ENCODE peak calls at places on chromosomes 1 and 21, in four cellular contexts. A, J, Z and K are unnamed samples.

GRCh38 chr1:72830606-72831390 is 548.5 kb upstream of the NEGR1 start:
- DNase-seq in J (no peak), A (no peak), Z (no peak), K (no peak)

GRCh38 chr1:238199325-238199724 is 308.6 kb upstream of the ZP4 start:
- DNase-seq in J (no peak), Z (no peak), A (no peak), K (no peak)

GRCh38 chr1:9186976-9187375 is 47.6 kb upstream of the H6PD start:
- DNase-seq in Z (no peak), A (no peak), J (no peak), K (no peak)

GRCh38 chr1:59317780-59318179 is 20.9 kb downstream of the FGGY start:
- DNase-seq in A (no peak), J (no peak), Z (no peak), K (no peak)

GRCh38 chr1:101915597-101915996 is 81.1 kb downstream of the OLFM3 start:
- DNase-seq in A (no peak), J (no peak), Z (no peak), K (no peak)

GRCh38 chr1:166903232-166903631 is 27.2 kb upstream of the TADA1 start:
- DNase-seq in A (no peak), Z (no peak), J (peak; percentile 9), K (no peak)

GRCh38 chr1:9561429-9561828 is 22.2 kb downstream of the SLC25A33 start:
- DNase-seq in J (no peak), A (peak; percentile 56), Z (no peak), K (no peak)

GRCh38 chr21:15749868-15750174 is 20.0 kb downstream of the USP25 start:
- DNase-seq in J (no peak), Z (no peak), A (no peak), K (no peak)

GRCh38 chr1:85306236-85306635 is 29.8 kb upstream of the BCL10 start:
- DNase-seq in Z (no peak), A (no peak), J (no peak), K (no peak)

GRCh38 chr1:42172394-42173133 is 8.0 kb upstream of the GUCA2A start:
- DNase-seq in J (no peak), Z (peak; percentile 56), A (no peak), K (no peak)

GRCh38 chr1:229836324-229836723 is 210.3 kb downstream of the URB2 start:
- DNase-seq in J (no peak), Z (no peak), A (no peak), K (no peak)

GRCh38 chr1:176055398-176055797 is 151.7 kb downstream of the COP1 start:
- DNase-seq in J (no peak), A (no peak), Z (no peak), K (no peak)

GRCh38 chr21:46549650-46550049 is 55.2 kb downstream of the S100B start:
- DNase-seq in Z (no peak), A (no peak), J (no peak), K (no peak)

GRCh38 chr1:3312894-3313578 is 141.4 kb upstream of the ARHGEF16 start:
- DNase-seq in A (peak; percentile 80), Z (peak; percentile 65), J (no peak), K (peak; percentile 81)

GRCh38 chr1:226946841-226947240 is 6.7 kb downstream of the COQ8A start:
- DNase-seq in J (no peak), A (no peak), Z (no peak), K (no peak)

GRCh38 chr1:68051475-68051874 is 1.0 kb upstream of the DIRAS3 start:
- DNase-seq in Z (no peak), A (no peak), J (no peak), K (no peak)

GRCh38 chr1:95028954-95029353 is 43.8 kb downstream of the ALG14 start:
- DNase-seq in A (no peak), Z (no peak), J (no peak), K (no peak)

GRCh38 chr1:216045400-216045799 is 377.8 kb downstream of the USH2A start:
- DNase-seq in Z (no peak), A (no peak), J (no peak), K (no peak)

GRCh38 chr1:117339866-117340357 is 27.3 kb upstream of the MAN1A2 start:
- DNase-seq in Z (peak; percentile 39), J (no peak), A (peak; percentile 66), K (peak; percentile 69)

GRCh38 chr1:225835752-225836151 is 25.8 kb downstream of the EPHX1 start:
- DNase-seq in A (no peak), Z (no peak), J (no peak), K (no peak)

GRCh38 chr1:22652881-22653316 is at the start of gene C1QB:
- DNase-seq in Z (no peak), J (no peak), A (no peak), K (no peak)

GRCh38 chr21:33847586-33848251 is 67.9 kb downstream of the ATP5PO start:
- DNase-seq in A (no peak), Z (no peak), J (no peak), K (no peak)

GRCh38 chr21:39258207-39258606 is 55.2 kb downstream of the BRWD1 start:
- DNase-seq in Z (no peak), J (no peak), A (no peak), K (no peak)

GRCh38 chr1:50418600-50419109 is 4.6 kb downstream of the DMRTA2 start:
- DNase-seq in A (peak; percentile 8), Z (no peak), J (no peak), K (no peak)

GRCh38 chr1:248622491-248623106 is 12.3 kb downstream of the OR2T11 start:
- DNase-seq in Z (peak; percentile 44), J (no peak), A (peak; percentile 14), K (peak; percentile 54)

GRCh38 chr21:31873275-31873695 is 465 bp downstream of the HUNK start:
- DNase-seq in A (no peak), J (no peak), Z (no peak), K (peak; percentile 8)

GRCh38 chr1:82517586-82517985 is 716.9 kb downstream of the ADGRL2 start:
- DNase-seq in A (no peak), J (no peak), Z (no peak), K (no peak)

GRCh38 chr21:16181024-16181423 is 451.2 kb downstream of the USP25 start:
- DNase-seq in A (no peak), J (no peak), Z (no peak), K (no peak)

GRCh38 chr1:245126530-245126929 is 28.3 kb upstream of the KIF26B start:
- DNase-seq in Z (no peak), J (no peak), A (no peak), K (no peak)

DNA sequence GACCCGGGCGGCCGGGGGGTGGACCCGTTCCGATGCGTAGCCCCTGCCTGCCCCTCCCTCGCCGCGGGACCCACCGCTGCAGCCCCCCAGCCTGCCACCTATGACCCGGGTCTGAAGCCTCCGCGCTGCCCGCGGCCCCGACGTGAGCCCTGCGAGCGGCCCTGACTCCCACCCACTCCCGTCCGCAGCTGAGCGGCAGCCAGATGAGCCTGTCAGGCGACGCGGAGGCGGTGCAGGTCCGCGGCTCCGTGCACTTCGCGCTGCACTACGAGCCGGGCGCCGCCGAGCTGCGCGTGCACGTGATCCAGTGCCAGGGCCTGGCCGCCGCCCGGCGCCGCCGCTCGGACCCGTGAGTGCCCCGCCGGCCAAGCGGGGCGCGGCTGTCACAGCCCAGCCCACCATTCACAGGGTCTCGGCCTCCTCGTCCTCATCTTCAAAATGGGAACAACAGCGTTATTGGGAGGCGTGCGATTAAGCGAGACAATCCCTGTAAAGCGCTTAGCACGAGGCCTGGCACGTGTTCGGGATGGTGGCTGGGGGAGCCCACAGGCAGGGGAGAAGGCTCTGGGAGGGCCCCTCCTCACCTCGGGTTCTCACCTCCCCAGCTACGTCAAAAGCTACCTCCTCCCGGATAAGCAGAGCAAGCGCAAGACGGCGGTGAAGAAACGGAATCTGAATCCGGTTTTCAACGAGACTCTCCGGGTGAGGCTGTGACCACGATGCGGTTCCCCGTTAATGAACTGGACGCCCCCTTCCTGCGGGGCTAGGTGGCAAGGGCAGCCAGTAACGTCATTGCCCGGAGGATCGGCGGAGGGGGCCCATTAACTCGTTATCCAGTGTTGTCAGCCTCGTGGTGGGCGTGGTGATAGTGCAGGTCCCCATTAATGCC is 8.2 kb downstream of the SYTL1 start:
- DNase-seq in A (no peak), Z (no peak), J (no peak), K (peak; percentile 70)
- TF ChIP-seq CHD4 in A (no peak), Z (no peak), J (no peak), K (no peak)

DNA sequence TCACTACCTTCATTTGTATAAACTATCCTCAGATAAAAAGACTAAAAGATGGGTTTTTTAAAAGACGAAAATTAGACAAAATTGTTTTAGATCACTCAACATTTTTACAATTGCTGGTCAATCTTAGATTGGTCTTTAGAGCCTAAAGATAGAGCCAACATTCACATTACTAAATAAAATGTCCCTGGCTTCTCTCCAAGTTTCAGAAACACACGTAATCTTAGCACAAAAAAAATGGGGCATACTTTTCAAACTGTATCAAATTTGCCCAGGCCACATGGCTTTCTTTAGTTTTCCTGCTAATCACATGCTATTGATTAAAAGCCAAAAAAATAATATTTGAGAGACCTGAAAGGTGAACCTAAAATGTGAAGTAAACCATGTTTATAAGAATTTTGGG is 288.1 kb downstream of the DPYD start:
- DNase-seq in J (no peak), Z (no peak), A (no peak), K (no peak)
- TF ChIP-seq USF2 in J (no peak), Z (no peak), A (no peak), K (no peak)

GRCh38 chr1:246820666-246821065 is 96.5 kb downstream of the SCCPDH start:
- DNase-seq in J (no peak), Z (no peak), A (no peak), K (no peak)
- TF ChIP-seq RAD21 in J (no peak), Z (no peak), A (no peak), K (no peak)

GRCh38 chr1:7539772-7540175 is 231.3 kb upstream of the VAMP3 start:
- DNase-seq in A (peak; percentile 70), J (no peak), Z (no peak), K (peak; percentile 74)

GRCh38 chr1:7538033-7538432 is 233.1 kb upstream of the VAMP3 start:
- DNase-seq in Z (peak; percentile 14), J (no peak), A (no peak), K (no peak)

GRCh38 chr1:7540816-7541215 is 230.3 kb upstream of the VAMP3 start:
- DNase-seq in Z (no peak), A (no peak), J (no peak), K (no peak)

GRCh38 chr1:7536891-7537591 is 234.1 kb upstream of the VAMP3 start:
- DNase-seq in Z (no peak), A (no peak), J (no peak), K (no peak)

DNA sequence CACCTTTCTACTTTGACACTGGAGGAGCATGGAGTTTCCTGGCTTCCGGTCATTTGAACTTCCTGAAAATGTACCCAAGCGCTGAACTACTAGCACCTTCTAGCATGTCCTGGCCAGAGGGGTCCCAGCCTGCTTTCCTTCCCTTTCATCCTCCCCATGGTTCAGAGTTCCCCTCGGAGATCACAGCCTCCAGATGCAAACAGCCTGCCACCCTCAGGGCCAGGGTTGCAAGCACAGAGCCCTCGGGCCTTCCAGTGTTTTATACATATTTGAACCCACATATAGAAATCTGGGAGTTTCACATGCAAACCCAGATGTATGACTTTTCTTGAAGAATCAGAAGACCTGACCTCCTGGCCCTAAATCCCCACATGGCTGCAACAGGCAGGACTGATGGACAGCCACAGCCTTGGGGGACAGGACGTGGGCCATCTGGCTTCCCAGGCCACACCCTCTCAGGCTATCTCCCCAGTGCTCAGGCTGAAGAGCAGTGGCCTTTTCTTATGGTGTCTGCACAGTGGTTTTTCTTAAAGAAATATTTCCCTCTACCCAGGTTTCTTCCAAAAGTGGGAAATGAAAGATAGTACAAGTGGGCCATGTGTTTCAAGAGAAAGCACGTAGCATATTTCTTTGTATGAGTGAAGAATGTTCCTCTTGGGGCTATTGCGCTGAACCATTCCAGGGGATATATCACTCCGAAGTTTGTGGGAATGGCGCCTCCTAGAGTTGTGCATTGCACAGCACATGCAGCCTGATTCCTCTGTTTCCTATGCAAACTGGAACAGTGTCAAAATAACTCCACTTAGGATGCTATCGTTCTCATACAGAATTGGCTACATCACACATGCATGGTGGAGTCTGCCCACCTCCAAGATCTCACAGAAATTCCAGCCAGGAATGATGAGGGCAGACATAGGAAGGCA is 232.0 kb upstream of the VAMP3 start:
- DNase-seq in J (no peak), Z (no peak), A (no peak), K (no peak)
- TF ChIP-seq CHD4 in J (no peak), Z (no peak), A (peak; percentile 53), K (no peak)